ENCODE peak calls at places on chromosome 15, in five cellular contexts. A is RKO; V is breast epithelium; F is CD4-positive, alpha-beta T cell; S is T-helper 2 cell. J is an unnamed sample.

GRCh38 chr15:81480645-81481053 is 106.6 kb upstream of the TMC3 start:
- DNase-seq in A (peak), F (peak), V (no peak), S (peak), J (peak)

GRCh38 chr15:79157631-79158592 is 67.3 kb upstream of the RASGRF1 start:
- DNase-seq in S (no peak), A (no peak), F (no peak), V (no peak), J (no peak)

GRCh38 chr15:29921130-29921601 is 98.9 kb upstream of the TJP1 start:
- DNase-seq in F (no peak), V (no peak), A (no peak), S (no peak), J (no peak)

GRCh38 chr15:68833734-68834334 is 13.1 kb upstream of the ANP32A start:
- DNase-seq in A (no peak), V (no peak), F (no peak), S (no peak), J (peak)

GRCh38 chr15:64985382-64986033 is 4.2 kb downstream of the SPG21 start:
- DNase-seq in F (no peak), A (no peak), V (no peak), S (no peak), J (no peak)

GRCh38 chr15:88993662-88994061 is 80.5 kb upstream of the MFGE8 start:
- DNase-seq in S (no peak), A (no peak), V (no peak), F (no peak), J (no peak)

GRCh38 chr15:22913646-22914380 is 66.4 kb downstream of the CYFIP1 start:
- DNase-seq in V (no peak), S (no peak), F (no peak), A (no peak), J (no peak)

GRCh38 chr15:66472176-66472999 is 25.2 kb downstream of the SNAPC5 start:
- DNase-seq in V (no peak), F (peak), A (no peak), S (peak), J (peak)

GRCh38 chr15:92068121-92068520 is 214.6 kb downstream of the SLCO3A1 start:
- DNase-seq in S (no peak), V (no peak), F (no peak), A (no peak), J (no peak)

GRCh38 chr15:76932090-76932966 is 779 bp downstream of the RCN2 start:
- DNase-seq in S (no peak), V (no peak), F (peak), A (peak), J (no peak)

GRCh38 chr15:85151861-85152260 is 170.2 kb downstream of the PDE8A start:
- DNase-seq in A (no peak), S (no peak), F (no peak), V (no peak), J (peak)

GRCh38 chr15:39118510-39118909 is 462.4 kb upstream of the THBS1 start:
- DNase-seq in V (no peak), A (no peak), F (no peak), S (no peak), J (peak)

GRCh38 chr15:101672298-101672697 is 20.1 kb upstream of the TM2D3 start:
- DNase-seq in A (no peak), V (no peak), S (no peak), F (no peak), J (no peak)

GRCh38 chr15:79339588-79340314 is 28.8 kb downstream of the TMED3 start:
- DNase-seq in V (no peak), A (peak), F (no peak), S (no peak), J (peak)

GRCh38 chr15:61818801-61819200 is 241.4 kb downstream of the VPS13C start:
- DNase-seq in A (no peak), V (no peak), S (no peak), F (no peak), J (no peak)

GRCh38 chr15:45635191-45635638 is 386 bp downstream of the SQOR start:
- DNase-seq in A (peak), F (peak), V (peak), S (peak), J (peak)

GRCh38 chr15:66802087-66803001 is 100.3 kb downstream of the SMAD6 start:
- DNase-seq in F (no peak), S (no peak), V (no peak), A (no peak), J (peak)

J was measured in myocyte.